ENCODE peak calls at places on chromosomes 6 and 20, in nine cellular contexts. One of them, this sample, is unnamed.

GRCh38 chr20:44706371-44707258 is 8.6 kb upstream of the CCN5 start:
- DNase-seq in body of pancreas: no peak
- DNase-seq in IMR-90: peak; percentile 35
- DNase-seq in breast epithelium: peak; percentile 67
- DNase-seq in testis: peak; percentile 78
- DNase-seq in spleen: no peak
- DNase-seq in NB4: no peak
- DNase-seq in gastrocnemius medialis: peak; percentile 57
- DNase-seq in transverse colon: no peak
- DNase-seq in this sample: peak; percentile 91

GRCh38 chr6:100257661-100258395 is 206.9 kb downstream of the SIM1 start:
- DNase-seq in NB4: peak; percentile 63
- DNase-seq in testis: no peak
- DNase-seq in transverse colon: no peak
- DNase-seq in body of pancreas: no peak
- DNase-seq in spleen: no peak
- DNase-seq in IMR-90: peak; percentile 68
- DNase-seq in gastrocnemius medialis: no peak
- DNase-seq in breast epithelium: no peak
- DNase-seq in this sample: no peak

GRCh38 chr20:10637062-10637559 is 36.7 kb downstream of the JAG1 start:
- DNase-seq in testis: no peak
- DNase-seq in NB4: peak; percentile 60
- DNase-seq in spleen: no peak
- DNase-seq in IMR-90: peak; percentile 77
- DNase-seq in breast epithelium: no peak
- DNase-seq in gastrocnemius medialis: no peak
- DNase-seq in transverse colon: no peak
- DNase-seq in body of pancreas: peak; percentile 37
- DNase-seq in this sample: no peak

GRCh38 chr6:131894735-131895424 is 56.3 kb downstream of the CCN2 start:
- DNase-seq in testis: no peak
- DNase-seq in breast epithelium: no peak
- DNase-seq in body of pancreas: peak; percentile 23
- DNase-seq in NB4: no peak
- DNase-seq in transverse colon: peak; percentile 67
- DNase-seq in IMR-90: no peak
- DNase-seq in gastrocnemius medialis: no peak
- DNase-seq in spleen: no peak
- DNase-seq in this sample: no peak

GRCh38 chr20:11101243-11101642 is 427.4 kb upstream of the JAG1 start:
- DNase-seq in IMR-90: peak; percentile 67
- DNase-seq in NB4: no peak
- DNase-seq in breast epithelium: no peak
- DNase-seq in testis: no peak
- DNase-seq in gastrocnemius medialis: no peak
- DNase-seq in transverse colon: no peak
- DNase-seq in body of pancreas: no peak
- DNase-seq in spleen: no peak
- DNase-seq in this sample: no peak

GRCh38 chr6:89258912-89259311 is 41.8 kb upstream of the GABRR1 start:
- DNase-seq in NB4: no peak
- DNase-seq in spleen: no peak
- DNase-seq in body of pancreas: no peak
- DNase-seq in gastrocnemius medialis: no peak
- DNase-seq in testis: no peak
- DNase-seq in breast epithelium: no peak
- DNase-seq in IMR-90: no peak
- DNase-seq in transverse colon: no peak
- DNase-seq in this sample: no peak

GRCh38 chr6:14655201-14655988 is 537.8 kb downstream of the CD83 start:
- DNase-seq in body of pancreas: no peak
- DNase-seq in breast epithelium: no peak
- DNase-seq in NB4: no peak
- DNase-seq in gastrocnemius medialis: no peak
- DNase-seq in testis: no peak
- DNase-seq in transverse colon: no peak
- DNase-seq in spleen: no peak
- DNase-seq in IMR-90: no peak
- DNase-seq in this sample: no peak

GRCh38 chr6:87029711-87030314 is 65.1 kb downstream of the CGA start:
- DNase-seq in NB4: peak; percentile 59
- DNase-seq in body of pancreas: no peak
- DNase-seq in testis: no peak
- DNase-seq in IMR-90: peak; percentile 72
- DNase-seq in spleen: no peak
- DNase-seq in gastrocnemius medialis: no peak
- DNase-seq in breast epithelium: no peak
- DNase-seq in transverse colon: no peak
- DNase-seq in this sample: no peak

GRCh38 chr20:57835462-57836455 is 125.9 kb upstream of the PMEPA1 start:
- DNase-seq in transverse colon: no peak
- DNase-seq in spleen: no peak
- DNase-seq in body of pancreas: no peak
- DNase-seq in breast epithelium: no peak
- DNase-seq in IMR-90: no peak
- DNase-seq in testis: no peak
- DNase-seq in NB4: no peak
- DNase-seq in gastrocnemius medialis: no peak
- DNase-seq in this sample: no peak

GRCh38 chr6:128025478-128025877 is 124.6 kb upstream of the THEMIS start:
- DNase-seq in breast epithelium: no peak
- DNase-seq in testis: no peak
- DNase-seq in spleen: no peak
- DNase-seq in gastrocnemius medialis: no peak
- DNase-seq in transverse colon: no peak
- DNase-seq in body of pancreas: no peak
- DNase-seq in NB4: no peak
- DNase-seq in IMR-90: no peak
- DNase-seq in this sample: no peak

GRCh38 chr20:41862476-41862875 is 244.3 kb upstream of the CHD6 start:
- DNase-seq in testis: no peak
- DNase-seq in breast epithelium: no peak
- DNase-seq in body of pancreas: no peak
- DNase-seq in gastrocnemius medialis: no peak
- DNase-seq in spleen: no peak
- DNase-seq in NB4: no peak
- DNase-seq in IMR-90: no peak
- DNase-seq in transverse colon: no peak
- DNase-seq in this sample: no peak

GRCh38 chr6:22024973-22025467 is 271.8 kb downstream of the PRL start:
- DNase-seq in body of pancreas: no peak
- DNase-seq in gastrocnemius medialis: no peak
- DNase-seq in breast epithelium: no peak
- DNase-seq in IMR-90: no peak
- DNase-seq in spleen: no peak
- DNase-seq in testis: no peak
- DNase-seq in transverse colon: no peak
- DNase-seq in NB4: peak; percentile 74
- DNase-seq in this sample: no peak

GRCh38 chr6:41715779-41716515 is 19.5 kb downstream of the TFEB start:
- DNase-seq in body of pancreas: no peak
- DNase-seq in breast epithelium: no peak
- DNase-seq in NB4: peak; percentile 41
- DNase-seq in IMR-90: no peak
- DNase-seq in testis: no peak
- DNase-seq in transverse colon: no peak
- DNase-seq in gastrocnemius medialis: no peak
- DNase-seq in spleen: no peak
- DNase-seq in this sample: no peak

GRCh38 chr6:2688416-2689064 is 62.2 kb downstream of the MYLK4 start:
- DNase-seq in testis: no peak
- DNase-seq in NB4: peak; percentile 67
- DNase-seq in IMR-90: peak; percentile 90
- DNase-seq in transverse colon: no peak
- DNase-seq in body of pancreas: no peak
- DNase-seq in gastrocnemius medialis: no peak
- DNase-seq in breast epithelium: no peak
- DNase-seq in spleen: no peak
- DNase-seq in this sample: no peak

GRCh38 chr6:116278853-116279231 is 888 bp downstream of the TSPYL1 start:
- DNase-seq in gastrocnemius medialis: peak; percentile 36
- DNase-seq in spleen: peak; percentile 85
- DNase-seq in breast epithelium: peak; percentile 50
- DNase-seq in IMR-90: peak; percentile 39
- DNase-seq in transverse colon: no peak
- DNase-seq in NB4: no peak
- DNase-seq in testis: peak; percentile 80
- DNase-seq in body of pancreas: peak; percentile 80
- DNase-seq in this sample: peak; percentile 37

GRCh38 chr6:14211596-14211961 is 94.0 kb downstream of the CD83 start:
- DNase-seq in breast epithelium: no peak
- DNase-seq in transverse colon: peak; percentile 53
- DNase-seq in NB4: peak; percentile 89
- DNase-seq in spleen: peak; percentile 89
- DNase-seq in testis: peak; percentile 74
- DNase-seq in body of pancreas: peak; percentile 49
- DNase-seq in gastrocnemius medialis: peak; percentile 11
- DNase-seq in IMR-90: peak; percentile 37
- DNase-seq in this sample: peak; percentile 43

GRCh38 chr6:35469711-35470662 is 1.8 kb downstream of the RPL10A start:
- DNase-seq in gastrocnemius medialis: no peak
- DNase-seq in spleen: no peak
- DNase-seq in IMR-90: no peak
- DNase-seq in testis: no peak
- DNase-seq in transverse colon: peak; percentile 55
- DNase-seq in NB4: no peak
- DNase-seq in breast epithelium: no peak
- DNase-seq in body of pancreas: peak; percentile 63
- DNase-seq in this sample: no peak

GRCh38 chr6:35473075-35473848 is 5.1 kb downstream of the RPL10A start:
- DNase-seq in gastrocnemius medialis: no peak
- DNase-seq in testis: no peak
- DNase-seq in NB4: peak; percentile 62
- DNase-seq in breast epithelium: no peak
- DNase-seq in transverse colon: no peak
- DNase-seq in body of pancreas: no peak
- DNase-seq in spleen: no peak
- DNase-seq in IMR-90: no peak
- DNase-seq in this sample: no peak

GRCh38 chr6:35470663-35471120 is 2.5 kb downstream of the RPL10A start:
- DNase-seq in gastrocnemius medialis: no peak
- DNase-seq in IMR-90: no peak
- DNase-seq in transverse colon: no peak
- DNase-seq in testis: no peak
- DNase-seq in spleen: no peak
- DNase-seq in NB4: no peak
- DNase-seq in breast epithelium: no peak
- DNase-seq in body of pancreas: no peak
- DNase-seq in this sample: no peak

GRCh38 chr6:35473849-35474128 is 5.6 kb downstream of the RPL10A start:
- DNase-seq in breast epithelium: no peak
- DNase-seq in gastrocnemius medialis: no peak
- DNase-seq in testis: no peak
- DNase-seq in IMR-90: no peak
- DNase-seq in spleen: no peak
- DNase-seq in transverse colon: no peak
- DNase-seq in body of pancreas: no peak
- DNase-seq in NB4: no peak
- DNase-seq in this sample: no peak

DNA sequence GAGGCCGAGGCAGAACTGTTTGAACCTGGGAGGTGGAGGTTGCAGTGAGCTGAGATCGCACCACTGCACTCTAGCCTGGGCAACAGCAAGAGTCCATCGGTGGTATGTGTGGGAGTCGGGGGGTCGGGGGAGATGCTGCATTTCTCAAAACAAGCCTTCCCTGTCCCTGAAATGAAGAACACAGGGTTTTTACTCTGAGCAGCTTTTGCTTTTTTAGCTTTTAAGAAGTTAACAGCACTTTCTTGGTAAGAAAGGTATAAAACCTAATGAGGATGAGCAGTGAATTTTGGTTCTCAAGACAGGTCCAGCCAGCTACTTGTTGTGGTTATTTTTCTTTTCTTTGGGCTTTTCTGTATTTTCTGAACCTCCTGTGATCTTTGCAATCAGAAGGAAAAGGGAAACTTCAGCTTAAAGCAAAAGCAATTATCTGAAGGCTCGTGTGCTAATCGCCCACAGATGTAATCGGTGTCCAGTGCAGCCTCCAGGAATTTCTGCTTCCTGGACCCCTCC is 3.7 kb downstream of the RPL10A start:
- DNase-seq in body of pancreas: no peak
- DNase-seq in transverse colon: no peak
- DNase-seq in gastrocnemius medialis: no peak
- DNase-seq in breast epithelium: no peak
- DNase-seq in testis: no peak
- DNase-seq in spleen: no peak
- DNase-seq in NB4: peak; percentile 54
- DNase-seq in IMR-90: no peak
- DNase-seq in this sample: no peak
- TF ChIP-seq POLR2A in body of pancreas: no peak
- TF ChIP-seq POLR2A in transverse colon: no peak
- TF ChIP-seq POLR2A in gastrocnemius medialis: no peak
- TF ChIP-seq POLR2A in breast epithelium: no peak
- TF ChIP-seq POLR2A in testis: no peak
- TF ChIP-seq POLR2A in spleen: no peak
- TF ChIP-seq POLR2A in NB4: no peak
- TF ChIP-seq POLR2A in IMR-90: no peak
- TF ChIP-seq POLR2A in this sample: no peak

GRCh38 chr6:28080631-28081485 is 490 bp downstream of the ZNF165 start:
- DNase-seq in transverse colon: peak; percentile 95
- DNase-seq in testis: peak; percentile 95
- DNase-seq in NB4: peak; percentile 98
- DNase-seq in spleen: peak; percentile 95
- DNase-seq in body of pancreas: peak; percentile 97
- DNase-seq in breast epithelium: peak; percentile 95
- DNase-seq in gastrocnemius medialis: peak; percentile 90
- DNase-seq in IMR-90: peak; percentile 98
- DNase-seq in this sample: peak; percentile 98
- TF ChIP-seq POLR2A in transverse colon: no peak
- TF ChIP-seq POLR2A in testis: no peak
- TF ChIP-seq POLR2A in NB4: peak; percentile 20
- TF ChIP-seq POLR2A in spleen: no peak
- TF ChIP-seq POLR2A in body of pancreas: no peak
- TF ChIP-seq POLR2A in breast epithelium: peak; percentile 47
- TF ChIP-seq POLR2A in gastrocnemius medialis: no peak
- TF ChIP-seq POLR2A in IMR-90: peak; percentile 14
- TF ChIP-seq POLR2A in this sample: no peak

DNA sequence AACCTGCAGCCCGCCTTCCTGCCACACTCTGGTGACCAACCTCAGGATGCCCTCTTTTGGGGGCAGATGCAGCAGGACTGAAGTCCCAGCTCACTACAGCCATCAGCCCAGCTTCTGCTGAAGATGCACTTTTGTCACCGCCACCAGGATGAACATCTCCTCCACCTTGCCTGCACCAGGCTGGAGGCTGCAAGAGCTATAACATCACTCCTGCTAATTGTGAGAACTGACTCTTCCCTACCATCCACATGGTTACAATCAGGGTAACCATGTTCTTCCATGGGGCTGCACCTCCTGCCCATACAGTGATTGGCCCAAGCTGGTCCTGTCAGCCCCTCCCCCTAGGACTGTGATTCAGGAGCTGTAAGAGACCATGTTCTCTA is 2.0 kb upstream of the ACTL10 start:
- DNase-seq in body of pancreas: no peak
- DNase-seq in spleen: no peak
- DNase-seq in breast epithelium: no peak
- DNase-seq in IMR-90: no peak
- DNase-seq in NB4: peak; percentile 29
- DNase-seq in testis: no peak
- DNase-seq in gastrocnemius medialis: no peak
- DNase-seq in transverse colon: no peak
- DNase-seq in this sample: no peak
- TF ChIP-seq POLR2A in body of pancreas: no peak
- TF ChIP-seq POLR2A in spleen: no peak
- TF ChIP-seq POLR2A in breast epithelium: no peak
- TF ChIP-seq POLR2A in IMR-90: no peak
- TF ChIP-seq POLR2A in NB4: no peak
- TF ChIP-seq POLR2A in testis: no peak
- TF ChIP-seq POLR2A in gastrocnemius medialis: no peak
- TF ChIP-seq POLR2A in transverse colon: no peak
- TF ChIP-seq POLR2A in this sample: no peak

GRCh38 chr20:5078399-5078958 is 41.3 kb downstream of the PCNA start:
- DNase-seq in testis: peak; percentile 73
- DNase-seq in body of pancreas: peak; percentile 36
- DNase-seq in breast epithelium: peak; percentile 40
- DNase-seq in gastrocnemius medialis: peak; percentile 37
- DNase-seq in transverse colon: peak; percentile 83
- DNase-seq in IMR-90: peak; percentile 66
- DNase-seq in NB4: peak; percentile 98
- DNase-seq in spleen: peak; percentile 93
- DNase-seq in this sample: peak; percentile 90
- TF ChIP-seq POLR2A in testis: no peak
- TF ChIP-seq POLR2A in body of pancreas: no peak
- TF ChIP-seq POLR2A in breast epithelium: no peak
- TF ChIP-seq POLR2A in gastrocnemius medialis: no peak
- TF ChIP-seq POLR2A in transverse colon: peak; percentile 38
- TF ChIP-seq POLR2A in IMR-90: no peak
- TF ChIP-seq POLR2A in NB4: peak; percentile 68
- TF ChIP-seq POLR2A in spleen: no peak
- TF ChIP-seq POLR2A in this sample: no peak

This sample was measured in lower leg skin.